ENCODE peak calls at places on chromosomes 12 and 14, in seven cellular contexts. W, Q, K, N, Z, J and E are unnamed samples. For H3K4me1, the result is how much of the 10 kb centered on the place peaks cover.

GRCh38 chr12:128387811-128388422 is 120.9 kb downstream of the TMEM132C start:
- DNase-seq in W (peak), Q (peak), K (no peak), N (no peak), Z (no peak), J (no peak), E (no peak)

GRCh38 chr14:63432228-63432627 is 110.9 kb downstream of the PPP2R5E start:
- DNase-seq in W (no peak), Q (no peak), K (no peak), N (no peak), Z (no peak), J (no peak), E (no peak)

GRCh38 chr12:14901228-14901562 is 15.5 kb upstream of the MGP start:
- DNase-seq in W (peak), Q (no peak), K (peak), N (no peak), Z (no peak), J (no peak), E (no peak)

GRCh38 chr14:82657186-82657675 is 1123.6 kb upstream of the SEL1L start:
- DNase-seq in W (no peak), Q (no peak), K (no peak), N (no peak), Z (no peak), J (no peak), E (no peak)

GRCh38 chr14:21385170-21385904 is 1.5 kb upstream of the SUPT16H start:
- DNase-seq in W (no peak), Q (no peak), K (no peak), N (no peak), Z (no peak), J (no peak), E (no peak)

GRCh38 chr12:12717586-12718381 is 616 bp downstream of the CDKN1B start:
- DNase-seq in W (peak), Q (no peak), K (peak), N (no peak), Z (peak), J (no peak), E (peak)

GRCh38 chr12:76920182-76921014 is 41.6 kb upstream of the CSRP2 start:
- DNase-seq in W (no peak), Q (no peak), K (no peak), N (no peak), Z (no peak), J (no peak), E (no peak)

GRCh38 chr12:32305163-32305562 is 94.2 kb upstream of the FGD4 start:
- DNase-seq in W (peak), Q (no peak), K (no peak), N (no peak), Z (no peak), J (no peak), E (no peak)

GRCh38 chr12:53990311-53991076 is 5.5 kb downstream of the HOXC10 start:
- DNase-seq in W (no peak), Q (no peak), K (no peak), N (no peak), Z (no peak), J (no peak), E (no peak)

GRCh38 chr14:29191092-29191491 is 424.5 kb downstream of the FOXG1 start:
- DNase-seq in W (no peak), Q (no peak), K (no peak), N (no peak), Z (no peak), J (no peak), E (no peak)

GRCh38 chr14:59277659-59278058 is 89.2 kb downstream of the DAAM1 start:
- DNase-seq in W (no peak), Q (no peak), K (no peak), N (no peak), Z (no peak), J (no peak), E (no peak)

GRCh38 chr14:77107228-77107627 is 9.2 kb downstream of the CIPC start:
- DNase-seq in W (no peak), Q (no peak), K (no peak), N (peak), Z (no peak), J (no peak), E (peak)

GRCh38 chr14:23071244-23071974 is 14.1 kb upstream of the CDH24 start:
- DNase-seq in W (peak), Q (peak), K (peak), N (peak), Z (peak), J (peak), E (peak)

GRCh38 chr14:56379956-56380355 is 199.6 kb upstream of the TMEM260 start:
- DNase-seq in W (no peak), Q (no peak), K (no peak), N (no peak), Z (no peak), J (no peak), E (no peak)

GRCh38 chr12:8508224-8508623 is 5.1 kb upstream of the CLEC4D start:
- DNase-seq in W (no peak), Q (no peak), K (no peak), N (no peak), Z (no peak), J (no peak), E (no peak)

GRCh38 chr14:50230601-50231474 is 540 bp downstream of the SOS2 start:
- DNase-seq in W (peak), Q (peak), K (peak), N (peak), Z (peak), J (peak), E (peak)

GRCh38 chr12:120538281-120539156 is 4.4 kb downstream of the RNF10 start:
- DNase-seq in W (peak), Q (peak), K (peak), N (peak), Z (peak), J (no peak), E (peak)

DNA sequence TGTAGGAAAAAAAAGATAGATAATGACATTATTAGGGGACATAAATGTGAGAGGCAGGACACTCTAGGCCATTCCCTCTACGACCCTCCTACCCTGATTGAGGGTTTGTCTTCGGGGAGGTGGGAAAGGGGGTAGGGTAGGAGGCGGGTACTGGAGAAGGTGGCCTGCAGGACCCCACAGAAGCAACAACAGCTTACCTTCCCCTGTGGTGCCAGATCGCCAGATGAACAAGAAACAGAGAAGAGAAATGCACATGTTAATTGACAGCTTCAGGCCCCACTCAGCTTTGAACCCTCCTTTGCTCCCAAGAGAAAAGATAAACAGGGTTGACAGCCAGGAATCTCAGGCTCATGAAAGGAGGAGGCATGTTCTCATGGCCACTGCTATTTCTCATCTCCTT is 4.8 kb downstream of the PHB2 start:
- DNase-seq in W (no peak), Q (no peak), K (no peak), N (no peak), Z (no peak), J (no peak), E (no peak)
- H3K4me1 ChIP-seq in W (half or more), Q (under half), K (under half), N (under half), Z (under half), J (under half), E (under half)

GRCh38 chr12:93759512-93760081 is 82.4 kb downstream of the CRADD start:
- DNase-seq in W (no peak), Q (no peak), K (no peak), N (no peak), Z (no peak), J (no peak), E (no peak)

GRCh38 chr12:93762059-93762719 is 85.0 kb downstream of the CRADD start:
- DNase-seq in W (no peak), Q (no peak), K (no peak), N (no peak), Z (no peak), J (no peak), E (no peak)

GRCh38 chr12:93760275-93760875 is 83.2 kb downstream of the CRADD start:
- DNase-seq in W (no peak), Q (no peak), K (no peak), N (no peak), Z (no peak), J (no peak), E (no peak)

GRCh38 chr12:93763746-93764147 is 86.6 kb downstream of the CRADD start:
- DNase-seq in W (peak), Q (no peak), K (no peak), N (no peak), Z (no peak), J (no peak), E (no peak)

DNA sequence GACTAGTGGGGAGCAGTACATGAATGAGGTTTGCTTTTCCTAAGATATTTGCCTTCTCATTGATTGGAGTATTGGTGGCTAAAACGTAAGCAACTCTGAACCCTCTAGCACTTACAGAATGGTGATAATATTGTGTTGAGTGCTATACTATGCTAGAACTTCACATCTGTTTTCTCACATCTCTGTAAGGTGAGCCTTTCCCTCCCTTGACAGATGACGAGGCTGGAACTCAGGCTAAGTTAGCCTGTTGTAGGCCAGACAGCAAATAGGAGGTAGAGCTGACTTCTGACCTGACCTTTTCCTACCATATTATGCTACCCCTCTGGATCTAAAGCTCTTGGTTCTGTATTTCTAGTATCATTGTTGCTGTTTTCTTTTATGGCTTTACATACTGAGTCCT is 85.7 kb downstream of the CRADD start:
- DNase-seq in W (no peak), Q (no peak), K (no peak), N (no peak), Z (no peak), J (no peak), E (no peak)
- TF ChIP-seq POLR2A in W (no peak), Q (no peak), K (no peak), N (no peak), Z (no peak), J (no peak), E (no peak)

GRCh38 chr12:49946497-49946896 is 4.0 kb upstream of the AQP2 start:
- DNase-seq in W (no peak), Q (no peak), K (no peak), N (no peak), Z (no peak), J (no peak), E (no peak)

GRCh38 chr12:49947593-49948226 is 2.8 kb upstream of the AQP2 start:
- DNase-seq in W (no peak), Q (no peak), K (no peak), N (no peak), Z (no peak), J (no peak), E (no peak)

GRCh38 chr12:49944718-49945117 is 5.8 kb upstream of the AQP2 start:
- DNase-seq in W (no peak), Q (no peak), K (no peak), N (no peak), Z (no peak), J (no peak), E (no peak)

GRCh38 chr12:49945394-49946080 is 5.0 kb upstream of the AQP2 start:
- DNase-seq in W (peak), Q (peak), K (peak), N (no peak), Z (peak), J (peak), E (peak)

DNA sequence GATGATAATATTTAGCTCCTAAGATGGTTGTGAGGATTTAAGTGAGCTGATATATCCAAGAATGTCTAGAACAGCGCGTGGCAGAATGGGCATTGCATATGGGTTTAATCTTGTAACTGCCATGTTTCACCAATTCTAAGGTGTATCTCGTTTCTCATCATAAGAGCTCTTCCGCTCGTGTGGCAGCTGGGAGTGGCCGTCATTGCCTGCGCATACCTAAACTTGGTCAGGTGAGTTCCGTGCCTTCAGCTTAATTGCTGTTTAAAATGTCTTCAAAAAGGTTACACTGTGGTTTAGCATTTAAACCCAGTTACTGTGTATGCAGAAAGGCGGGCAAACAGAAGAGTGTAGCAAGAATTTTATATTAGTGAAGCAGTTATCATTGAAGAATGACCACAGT is 4.5 kb upstream of the AQP2 start:
- DNase-seq in W (no peak), Q (no peak), K (no peak), N (no peak), Z (no peak), J (no peak), E (no peak)
- H3K4me3 ChIP-seq in W (no peak), Q (no peak), K (no peak), N (no peak), Z (no peak), J (no peak), E (no peak)

GRCh38 chr12:56616924-56617323 is 13.2 kb downstream of the BAZ2A start:
- DNase-seq in W (no peak), Q (no peak), K (no peak), N (no peak), Z (no peak), J (no peak), E (no peak)

GRCh38 chr12:56614627-56615026 is 15.5 kb downstream of the BAZ2A start:
- DNase-seq in W (no peak), Q (no peak), K (no peak), N (no peak), Z (no peak), J (no peak), E (no peak)

DNA sequence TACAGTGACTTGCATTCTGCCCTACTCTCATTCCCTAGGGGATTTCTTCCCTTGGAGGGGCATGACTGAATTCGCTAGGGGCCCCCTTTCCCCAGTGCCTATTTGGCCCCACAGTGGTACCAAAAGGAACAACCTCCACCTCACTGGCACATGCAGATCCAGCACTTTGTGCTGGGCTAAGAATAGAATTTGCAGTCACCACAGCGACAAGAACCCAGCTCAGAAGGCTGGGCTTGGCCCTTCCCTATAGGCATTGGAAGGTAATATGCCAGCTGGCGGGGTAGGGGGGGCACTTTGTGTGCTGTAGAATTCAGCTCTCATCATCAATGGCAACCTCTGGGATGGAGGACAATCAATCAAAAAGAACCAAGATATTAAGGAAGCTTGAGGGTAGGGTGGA is 13.9 kb downstream of the BAZ2A start:
- DNase-seq in W (no peak), Q (no peak), K (peak), N (no peak), Z (no peak), J (no peak), E (no peak)
- H3K4me1 ChIP-seq in W (under half), Q (under half), K (under half), N (under half), Z (under half), J (under half), E (under half)

GRCh38 chr12:48351022-48351708 is 446 bp upstream of the ZNF641 start:
- DNase-seq in W (peak), Q (peak), K (no peak), N (peak), Z (peak), J (no peak), E (peak)
- TF ChIP-seq POLR2A in W (no peak), Q (no peak), K (no peak), N (no peak), Z (peak), J (no peak), E (no peak)

GRCh38 chr14:53547593-53547992 is 394.5 kb upstream of the DDHD1 start:
- DNase-seq in W (no peak), Q (no peak), K (no peak), N (no peak), Z (no peak), J (no peak), E (no peak)
- H3K4me3 ChIP-seq in W (no peak), Q (no peak), K (no peak), N (no peak), Z (no peak), J (no peak), E (no peak)

GRCh38 chr12:664075-664778 is 982 bp upstream of the NINJ2 start:
- DNase-seq in W (no peak), Q (no peak), K (no peak), N (no peak), Z (no peak), J (no peak), E (no peak)
- H3K4me1 ChIP-seq in W (under half), Q (under half), K (under half), N (under half), Z (under half), J (half or more), E (under half)

GRCh38 chr12:111775205-111776193 is 8.8 kb downstream of the ALDH2 start:
- DNase-seq in W (peak), Q (peak), K (peak), N (peak), Z (peak), J (peak), E (peak)
- TF ChIP-seq POLR2A in W (no peak), Q (peak), K (no peak), N (no peak), Z (peak), J (peak), E (no peak)